ENCODE peak calls at places on chromosomes 7 and 10, in four cellular contexts. C is activated CD4-positive, CD25-positive, alpha-beta regulatory T cell treated with anti-CD3 and anti-CD28 coated beads, Interleukin-2, amount 50 U/mL, for 16 hours; R is HFF-Myc; B is GM20000. Z is an unnamed sample.

GRCh38 chr10:100827819-100828743 is 82.7 kb downstream of the PAX2 start:
- DNase-seq in R (no peak), C (no peak), B (peak; percentile 83), Z (no peak)

GRCh38 chr7:151735854-151736402 is 141.0 kb downstream of the PRKAG2 start:
- DNase-seq in C (no peak), B (no peak), R (no peak), Z (no peak)

GRCh38 chr10:4663162-4663992 is 162.6 kb upstream of the AKR1E2 start:
- DNase-seq in C (no peak), R (peak; percentile 99), B (peak; percentile 8), Z (peak; percentile 92)

GRCh38 chr10:122374859-122375721 is 582 bp downstream of the PLEKHA1 start:
- DNase-seq in C (peak; percentile 33), B (peak; percentile 79), R (no peak), Z (no peak)

GRCh38 chr7:108402865-108403264 is 53.4 kb downstream of the NRCAM start:
- DNase-seq in B (no peak), R (no peak), C (no peak), Z (no peak)

GRCh38 chr7:121798896-121799295 is 74.1 kb upstream of the PTPRZ1 start:
- DNase-seq in R (no peak), C (no peak), B (no peak), Z (no peak)

GRCh38 chr10:131830446-131831130 is 70.2 kb upstream of the PPP2R2D start:
- DNase-seq in C (no peak), R (no peak), B (no peak), Z (no peak)

GRCh38 chr7:11194492-11194891 is 220.8 kb downstream of the PHF14 start:
- DNase-seq in B (no peak), R (no peak), C (no peak), Z (no peak)

GRCh38 chr7:66082886-66083415 is 7.3 kb downstream of the ASL start:
- DNase-seq in B (no peak), R (no peak), C (no peak), Z (no peak)